ENCODE peak calls at places on chromosomes 3 and 15, in six cellular contexts. D, X, Y, P, I and N are unnamed samples.

GRCh38 chr3:16841906-16842709 is 42.6 kb upstream of the PLCL2 start:
- DNase-seq in D (peak; percentile 24), X (peak; percentile 93), Y (peak; percentile 67), P (no peak), I (no peak), N (no peak)

GRCh38 chr3:46960081-46960701 is 16.4 kb downstream of the CCDC12 start:
- DNase-seq in D (no peak), X (peak; percentile 69), Y (no peak), P (no peak), I (no peak), N (no peak)

GRCh38 chr3:167451282-167451681 is 22.6 kb downstream of the SERPINI2 start:
- DNase-seq in D (no peak), X (no peak), Y (no peak), P (no peak), I (no peak), N (no peak)

GRCh38 chr15:79310612-79310984 is 314 bp upstream of the TMED3 start:
- DNase-seq in D (no peak), X (no peak), Y (no peak), P (no peak), I (no peak), N (no peak)

GRCh38 chr15:39312984-39313383 is 267.9 kb upstream of the THBS1 start:
- DNase-seq in D (peak; percentile 51), X (no peak), Y (peak; percentile 78), P (no peak), I (peak; percentile 18), N (no peak)

GRCh38 chr3:46360904-46361303 is 7.0 kb downstream of the CCR2 start:
- DNase-seq in D (no peak), X (no peak), Y (no peak), P (no peak), I (no peak), N (no peak)

GRCh38 chr3:69855436-69856162 is 116.3 kb downstream of the MITF start:
- DNase-seq in D (peak; percentile 68), X (no peak), Y (no peak), P (no peak), I (no peak), N (no peak)

GRCh38 chr3:50121416-50122032 is 32.8 kb downstream of the RBM5 start:
- DNase-seq in D (peak; percentile 83), X (peak; percentile 89), Y (peak; percentile 80), P (no peak), I (peak; percentile 74), N (no peak)

GRCh38 chr3:80017369-80017768 is 249.6 kb upstream of the ROBO1 start:
- DNase-seq in D (no peak), X (no peak), Y (no peak), P (no peak), I (no peak), N (no peak)

GRCh38 chr3:133474251-133474801 is 74.5 kb downstream of the BFSP2 start:
- DNase-seq in D (no peak), X (no peak), Y (peak; percentile 74), P (no peak), I (no peak), N (no peak)

GRCh38 chr3:10867384-10867783 is 51.4 kb downstream of the SLC6A11 start:
- DNase-seq in D (peak; percentile 75), X (no peak), Y (no peak), P (no peak), I (no peak), N (no peak)

GRCh38 chr3:147538034-147538433 is 128.9 kb downstream of the ZIC1 start:
- DNase-seq in D (no peak), X (no peak), Y (no peak), P (no peak), I (no peak), N (no peak)
- H3K4me3 ChIP-seq in D (no peak overlapping the region), X (no peak overlapping the region), Y (no peak overlapping the region), P (no peak overlapping the region), I (no peak overlapping the region), N (no peak overlapping the region)

GRCh38 chr15:47374222-47374621 is 343.1 kb upstream of the SEMA6D start:
- DNase-seq in D (peak; percentile 32), X (no peak), Y (no peak), P (no peak), I (no peak), N (no peak)
- TF ChIP-seq CTCF in D (peak; percentile 56), X (no peak), Y (no peak), P (no peak), I (peak; percentile 17), N (peak; percentile 22)

GRCh38 chr15:101138913-101139880 is 112.7 kb downstream of the CHSY1 start:
- DNase-seq in D (no peak), X (peak; percentile 54), Y (no peak), P (no peak), I (no peak), N (no peak)
- H3K4me1 ChIP-seq in D (peaks cover 27% of the 10 kb centered on the region), X (peaks cover 54% of the 10 kb centered on the region), Y (no peaks in the 10 kb centered on the region), P (peaks cover 16% of the 10 kb centered on the region), I (no peaks in the 10 kb centered on the region), N (no peaks in the 10 kb centered on the region)

DNA sequence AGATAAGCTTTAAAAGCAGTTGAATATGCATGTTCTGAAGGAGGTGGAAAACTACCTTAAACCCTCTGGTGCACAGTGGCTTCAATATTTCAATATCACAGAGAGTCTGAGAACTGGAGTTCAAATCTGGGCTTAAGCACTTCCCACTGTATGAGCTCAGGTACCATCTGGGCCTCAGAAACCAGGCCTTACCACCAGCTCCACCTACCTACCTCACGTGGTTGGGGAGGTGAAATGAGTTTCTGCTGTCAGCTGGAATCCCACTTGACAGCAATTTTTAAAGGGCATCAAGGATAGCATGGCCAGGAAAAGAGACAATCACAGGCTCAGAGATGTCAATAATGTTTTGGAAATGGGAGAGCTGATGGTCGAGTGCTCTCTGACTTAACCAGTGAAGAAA is 5.0 kb downstream of the CHCHD4 start:
- DNase-seq in D (no peak), X (no peak), Y (peak; percentile 6), P (no peak), I (no peak), N (no peak)
- H3K4me3 ChIP-seq in D (no peak overlapping the region), X (no peak overlapping the region), Y (no peak overlapping the region), P (no peak overlapping the region), I (no peak overlapping the region), N (no peak overlapping the region)

GRCh38 chr15:30905821-30906220 is 2.1 kb downstream of the FAN1 start:
- DNase-seq in D (peak; percentile 11), X (no peak), Y (peak; percentile 63), P (no peak), I (no peak), N (no peak)
- TF ChIP-seq CTCF in D (peak; percentile 33), X (no peak), Y (peak; percentile 17), P (no peak), I (no peak), N (peak; percentile 61)

GRCh38 chr15:84653910-84654688 is at the start of gene WDR73:
- DNase-seq in D (peak; percentile 98), X (peak; percentile 99), Y (peak; percentile 99), P (peak; percentile 90), I (peak; percentile 98), N (peak; percentile 98)
- H3K4me1 ChIP-seq in D (peaks cover 17% of the 10 kb centered on the region), X (peaks cover 62% of the 10 kb centered on the region), Y (peaks cover 5% of the 10 kb centered on the region), P (peaks cover 59% of the 10 kb centered on the region), I (peaks cover 54% of the 10 kb centered on the region), N (peaks cover 8% of the 10 kb centered on the region)

DNA sequence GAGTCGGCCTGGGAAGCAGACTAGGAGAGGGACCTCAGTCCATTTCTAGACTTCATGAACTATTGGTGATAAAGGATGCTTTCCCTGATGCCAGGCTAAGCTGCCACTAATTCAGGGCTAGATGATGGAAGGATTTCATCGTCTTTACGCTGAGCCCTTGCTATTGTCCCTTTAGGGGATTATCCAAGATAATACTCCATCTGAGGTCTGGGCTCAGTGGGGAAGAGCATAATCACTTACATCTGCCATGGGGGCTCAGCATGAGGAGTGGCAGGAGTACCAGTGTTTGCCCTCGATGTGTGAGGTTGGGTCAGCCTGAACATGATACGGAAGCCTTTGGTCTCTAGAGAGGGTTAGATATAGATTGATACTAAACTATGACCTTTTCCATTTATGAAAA is 47.3 kb downstream of the PTPRG start:
- DNase-seq in D (no peak), X (no peak), Y (no peak), P (no peak), I (no peak), N (no peak)
- H3K4me3 ChIP-seq in D (no peak overlapping the region), X (no peak overlapping the region), Y (no peak overlapping the region), P (no peak overlapping the region), I (no peak overlapping the region), N (no peak overlapping the region)

GRCh38 chr3:188021502-188022040 is 132.4 kb upstream of the LPP start:
- DNase-seq in D (no peak), X (no peak), Y (no peak), P (no peak), I (no peak), N (no peak)
- TF ChIP-seq CTCF in D (no peak), X (no peak), Y (no peak), P (no peak), I (no peak), N (no peak)